ENCODE peak calls at places on chromosomes 16 and 17, in ten cellular contexts. U is ovary, H is HFFc6, D is type B pancreatic cell, W is NB4, R is dorsolateral prefrontal cortex, F is fibroblast of mammary gland, S is heart right ventricle, B is HCT116, G is Peyer's patch. O is an unnamed sample.

GRCh38 chr16:55773859-55774549 is 58.9 kb downstream of the CES1 start:
- DNase-seq in U (no peak), H (no peak), D (no peak), W (no peak), R (no peak), F (peak; percentile 54), S (no peak), B (no peak), G (no peak), O (peak; percentile 66)

GRCh38 chr17:33686171-33686570 is 393.1 kb upstream of the ASIC2 start:
- DNase-seq in U (no peak), H (no peak), D (no peak), W (peak; percentile 33), R (no peak), F (peak; percentile 3), S (no peak), B (no peak), G (no peak), O (no peak)

GRCh38 chr16:71351558-71351901 is 7.0 kb upstream of the CALB2 start:
- DNase-seq in U (no peak), H (no peak), D (no peak), W (no peak), R (no peak), F (no peak), S (no peak), B (no peak), G (no peak), O (peak; percentile 60)

GRCh38 chr16:4064950-4065352 is 51.3 kb downstream of the ADCY9 start:
- DNase-seq in U (no peak), H (no peak), D (no peak), W (no peak), R (no peak), F (no peak), S (no peak), B (no peak), G (no peak), O (no peak)

GRCh38 chr17:42667088-42667951 is 8.2 kb downstream of the TUBG2 start:
- DNase-seq in U (peak; percentile 56), H (peak; percentile 93), D (no peak), W (peak; percentile 14), R (no peak), F (peak; percentile 89), S (peak; percentile 36), B (peak; percentile 87), G (no peak), O (peak; percentile 89)

GRCh38 chr16:86772671-86773338 is 194.5 kb downstream of the FOXL1 start:
- DNase-seq in U (no peak), H (peak; percentile 92), D (no peak), W (no peak), R (no peak), F (peak; percentile 70), S (no peak), B (no peak), G (no peak), O (no peak)

GRCh38 chr17:39270923-39271322 is 45.2 kb upstream of the STAC2 start:
- DNase-seq in U (no peak), H (peak; percentile 61), D (no peak), W (peak; percentile 72), R (no peak), F (peak; percentile 82), S (no peak), B (peak; percentile 8), G (no peak), O (no peak)

GRCh38 chr17:80277751-80278671 is 17.4 kb downstream of the RNF213 start:
- DNase-seq in U (no peak), H (no peak), D (no peak), W (no peak), R (no peak), F (no peak), S (no peak), B (no peak), G (no peak), O (no peak)

GRCh38 chr17:51461578-51462004 is 201.2 kb downstream of the UTP18 start:
- DNase-seq in U (peak; percentile 69), H (peak; percentile 7), D (peak; percentile 75), W (peak; percentile 68), R (peak; percentile 28), F (peak; percentile 54), S (peak; percentile 19), B (peak; percentile 78), G (no peak), O (no peak)

GRCh38 chr17:307741-308507 is 44.7 kb downstream of the RPH3AL start:
- DNase-seq in U (peak; percentile 66), H (no peak), D (no peak), W (no peak), R (no peak), F (no peak), S (peak; percentile 62), B (no peak), G (no peak), O (no peak)

GRCh38 chr17:49494937-49495841 is at the start of gene NGFR:
- DNase-seq in U (peak; percentile 64), H (no peak), D (no peak), W (peak; percentile 72), R (no peak), F (peak; percentile 11), S (no peak), B (no peak), G (peak; percentile 45), O (no peak)

GRCh38 chr17:42421479-42422332 is 1.4 kb downstream of the CAVIN1 start:
- DNase-seq in U (peak; percentile 80), H (peak; percentile 72), D (no peak), W (peak; percentile 35), R (no peak), F (peak; percentile 84), S (no peak), B (no peak), G (no peak), O (peak; percentile 87)

GRCh38 chr17:37699285-37699973 is 45.4 kb downstream of the HNF1B start:
- DNase-seq in U (no peak), H (peak; percentile 34), D (no peak), W (no peak), R (no peak), F (no peak), S (no peak), B (no peak), G (no peak), O (no peak)

GRCh38 chr17:3546997-3547396 is 10.6 kb downstream of the TRPV3 start:
- DNase-seq in U (no peak), H (no peak), D (no peak), W (no peak), R (no peak), F (no peak), S (no peak), B (no peak), G (no peak), O (no peak)

DNA sequence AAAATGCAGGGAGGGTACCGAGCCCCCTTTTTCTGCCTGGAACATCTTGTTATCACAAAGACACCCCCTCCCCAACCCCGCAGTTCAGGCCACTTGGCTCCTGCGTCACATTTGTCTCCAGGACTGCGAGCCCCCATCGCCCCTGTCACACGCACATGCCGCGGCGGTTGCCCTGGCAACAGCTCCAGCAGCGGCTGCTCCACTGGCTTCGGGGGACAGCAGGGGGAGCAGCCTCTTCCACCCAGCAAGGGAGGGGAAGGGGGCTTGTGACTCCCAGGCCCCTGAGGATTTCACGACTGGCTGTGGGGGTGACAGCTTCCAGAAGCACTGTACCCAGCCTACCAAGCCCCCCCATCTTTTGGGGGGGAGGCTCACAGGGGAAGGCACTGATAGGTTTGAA is 2.6 kb downstream of the BAIAP3 start:
- DNase-seq in U (no peak), H (no peak), D (no peak), W (no peak), R (no peak), F (no peak), S (no peak), B (no peak), G (no peak), O (no peak)
- TF ChIP-seq CTCF in U (no peak), H (peak; percentile 14), D (peak; percentile 18), W (no peak), R (no peak), F (no peak), S (no peak), B (no peak), G (no peak), O (no peak)

DNA sequence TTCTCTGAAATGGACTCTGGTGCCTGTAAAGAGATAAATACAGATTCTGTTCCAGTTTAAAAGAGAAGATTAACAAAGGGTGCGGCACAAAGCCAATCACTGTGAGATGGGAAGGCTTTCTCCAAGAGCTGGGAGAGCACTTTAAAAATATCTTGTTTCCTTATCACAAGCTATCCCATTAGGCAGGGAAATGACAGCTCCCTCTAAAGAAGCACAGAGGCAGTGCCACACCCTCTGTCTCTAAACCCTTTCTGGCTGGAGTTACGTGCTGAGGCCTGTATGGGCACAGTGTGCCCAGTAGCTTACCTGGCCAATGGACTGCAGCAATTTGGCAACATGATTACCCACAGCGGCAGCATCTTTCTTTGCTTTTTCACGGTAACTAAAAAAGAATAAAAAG is 9.0 kb upstream of the TERB1 start:
- DNase-seq in U (no peak), H (no peak), D (no peak), W (no peak), R (no peak), F (no peak), S (no peak), B (no peak), G (no peak), O (no peak)
- TF ChIP-seq CTCF in U (no peak), H (no peak), D (no peak), W (no peak), R (no peak), F (no peak), S (no peak), B (no peak), G (no peak), O (no peak)

DNA sequence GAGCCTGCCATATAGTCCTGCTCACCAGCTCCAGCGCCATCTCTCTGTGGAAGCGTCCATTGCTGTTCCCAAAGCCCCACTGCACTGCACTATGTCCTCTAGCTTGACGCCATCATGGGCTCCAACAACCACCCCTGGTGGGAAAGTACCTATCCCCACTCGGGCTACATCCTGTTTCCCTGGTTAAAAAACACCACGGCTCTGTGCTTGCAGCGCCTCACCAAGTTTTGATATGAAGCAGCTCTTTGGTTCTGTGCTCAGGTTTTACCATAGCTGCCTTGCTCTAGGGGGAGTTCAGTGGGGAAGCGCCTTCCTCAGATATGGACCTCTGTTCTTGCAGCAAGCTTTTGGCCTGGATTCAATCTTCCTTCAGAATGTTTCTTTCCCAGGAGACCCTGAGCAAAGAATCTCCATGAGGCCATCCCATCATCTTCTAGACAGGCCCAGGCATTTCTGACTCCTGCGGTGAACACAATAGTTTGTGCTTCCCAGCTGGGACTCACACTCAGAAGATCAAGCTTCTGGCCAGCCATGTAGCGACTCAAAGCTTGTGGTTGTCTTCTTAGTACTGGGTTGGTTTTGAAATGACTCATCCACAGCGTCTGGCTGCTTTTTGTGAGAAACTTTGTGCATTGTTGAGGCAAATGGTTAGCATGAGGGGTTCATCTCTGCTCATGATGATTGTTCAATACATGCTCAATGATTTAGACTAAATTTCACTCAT is 39.5 kb downstream of the DYNLRB2 start:
- DNase-seq in U (no peak), H (peak; percentile 49), D (no peak), W (no peak), R (no peak), F (peak; percentile 60), S (no peak), B (no peak), G (peak; percentile 55), O (no peak)
- TF ChIP-seq CTCF in U (no peak), H (no peak), D (no peak), W (no peak), R (no peak), F (no peak), S (no peak), B (no peak), G (no peak), O (no peak)

DNA sequence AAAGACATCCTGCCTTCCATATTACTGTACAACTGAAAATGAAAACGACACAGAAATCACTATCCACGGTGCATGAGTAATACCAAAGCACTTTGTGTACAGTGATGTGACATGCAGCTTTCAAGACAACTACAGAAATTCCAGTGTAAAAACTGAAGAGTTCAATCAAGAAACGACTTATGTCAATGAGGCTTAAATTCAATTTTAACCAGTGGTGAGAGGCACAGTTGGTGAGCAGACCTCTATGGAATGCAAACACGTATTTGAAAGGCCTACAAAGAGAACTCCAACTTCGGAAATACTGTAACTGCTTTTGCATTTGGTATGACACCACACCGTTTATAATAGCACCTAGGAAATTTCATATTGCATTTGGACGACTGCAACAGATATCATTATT is 87.6 kb downstream of the USP31 start:
- DNase-seq in U (no peak), H (peak; percentile 31), D (no peak), W (no peak), R (no peak), F (no peak), S (no peak), B (no peak), G (no peak), O (no peak)
- TF ChIP-seq CTCF in U (no peak), H (no peak), D (no peak), W (no peak), R (no peak), F (no peak), S (no peak), B (no peak), G (no peak), O (no peak)

O was measured in osteocyte.